ENCODE peak calls at places on chromosomes 4 and X, in four cellular contexts. One of them, this sample, is unnamed.

GRCh38 chrX:122868626-122869025 is 315.5 kb upstream of the GRIA3 start:
- DNase-seq in AG04449: no peak
- DNase-seq in left colon: no peak
- DNase-seq in stimulated activated CD8-positive, alpha-beta memory T cell treated with anti-CD3 and anti-CD28 coated beads, Interleukin-4, amount 100 ng/mL, for 48 hours: no peak
- DNase-seq in this sample: no peak

GRCh38 chrX:45009371-45010000 is 136.5 kb downstream of the KDM6A start:
- DNase-seq in AG04449: no peak
- DNase-seq in left colon: no peak
- DNase-seq in stimulated activated CD8-positive, alpha-beta memory T cell treated with anti-CD3 and anti-CD28 coated beads, Interleukin-4, amount 100 ng/mL, for 48 hours: no peak
- DNase-seq in this sample: no peak

GRCh38 chr4:139890810-139891209 is 225.2 kb downstream of the MGST2 start:
- DNase-seq in AG04449: peak
- DNase-seq in left colon: no peak
- DNase-seq in stimulated activated CD8-positive, alpha-beta memory T cell treated with anti-CD3 and anti-CD28 coated beads, Interleukin-4, amount 100 ng/mL, for 48 hours: no peak
- DNase-seq in this sample: no peak

GRCh38 chrX:30892591-30892990 is 3.5 kb upstream of the TAB3 start:
- DNase-seq in AG04449: no peak
- DNase-seq in left colon: no peak
- DNase-seq in stimulated activated CD8-positive, alpha-beta memory T cell treated with anti-CD3 and anti-CD28 coated beads, Interleukin-4, amount 100 ng/mL, for 48 hours: no peak
- DNase-seq in this sample: no peak

GRCh38 chr4:150007512-150007911 is 70.7 kb upstream of the DCLK2 start:
- DNase-seq in AG04449: peak
- DNase-seq in left colon: no peak
- DNase-seq in stimulated activated CD8-positive, alpha-beta memory T cell treated with anti-CD3 and anti-CD28 coated beads, Interleukin-4, amount 100 ng/mL, for 48 hours: no peak
- DNase-seq in this sample: no peak

GRCh38 chrX:134849390-134849789 is 141.4 kb upstream of the SMIM10 start:
- DNase-seq in AG04449: no peak
- DNase-seq in left colon: no peak
- DNase-seq in stimulated activated CD8-positive, alpha-beta memory T cell treated with anti-CD3 and anti-CD28 coated beads, Interleukin-4, amount 100 ng/mL, for 48 hours: no peak
- DNase-seq in this sample: no peak

GRCh38 chr4:170001688-170002267 is 24.4 kb downstream of the MFAP3L start:
- DNase-seq in AG04449: no peak
- DNase-seq in left colon: no peak
- DNase-seq in stimulated activated CD8-positive, alpha-beta memory T cell treated with anti-CD3 and anti-CD28 coated beads, Interleukin-4, amount 100 ng/mL, for 48 hours: no peak
- DNase-seq in this sample: no peak

GRCh38 chr4:6372649-6373525 is 99.5 kb downstream of the PPP2R2C start:
- DNase-seq in AG04449: no peak
- DNase-seq in left colon: no peak
- DNase-seq in stimulated activated CD8-positive, alpha-beta memory T cell treated with anti-CD3 and anti-CD28 coated beads, Interleukin-4, amount 100 ng/mL, for 48 hours: peak
- DNase-seq in this sample: no peak

GRCh38 chrX:43835557-43835956 is 46.7 kb downstream of the MAOB start:
- DNase-seq in AG04449: no peak
- DNase-seq in left colon: no peak
- DNase-seq in stimulated activated CD8-positive, alpha-beta memory T cell treated with anti-CD3 and anti-CD28 coated beads, Interleukin-4, amount 100 ng/mL, for 48 hours: no peak
- DNase-seq in this sample: no peak

GRCh38 chr4:91621446-91621845 is 682.3 kb upstream of the GRID2 start:
- DNase-seq in AG04449: no peak
- DNase-seq in left colon: no peak
- DNase-seq in stimulated activated CD8-positive, alpha-beta memory T cell treated with anti-CD3 and anti-CD28 coated beads, Interleukin-4, amount 100 ng/mL, for 48 hours: no peak
- DNase-seq in this sample: no peak

GRCh38 chrX:20514358-20514757 is 247.6 kb upstream of the RPS6KA3 start:
- DNase-seq in AG04449: no peak
- DNase-seq in left colon: no peak
- DNase-seq in stimulated activated CD8-positive, alpha-beta memory T cell treated with anti-CD3 and anti-CD28 coated beads, Interleukin-4, amount 100 ng/mL, for 48 hours: no peak
- DNase-seq in this sample: no peak

GRCh38 chr4:17595471-17596005 is 18.5 kb downstream of the LAP3 start:
- DNase-seq in AG04449: no peak
- DNase-seq in left colon: no peak
- DNase-seq in stimulated activated CD8-positive, alpha-beta memory T cell treated with anti-CD3 and anti-CD28 coated beads, Interleukin-4, amount 100 ng/mL, for 48 hours: no peak
- DNase-seq in this sample: no peak

GRCh38 chr4:186249785-186250739 is 15.9 kb upstream of the F11 start:
- DNase-seq in AG04449: peak
- DNase-seq in left colon: no peak
- DNase-seq in stimulated activated CD8-positive, alpha-beta memory T cell treated with anti-CD3 and anti-CD28 coated beads, Interleukin-4, amount 100 ng/mL, for 48 hours: no peak
- DNase-seq in this sample: no peak

GRCh38 chr4:184514121-184514988 is 40.0 kb upstream of the IRF2 start:
- DNase-seq in AG04449: peak
- DNase-seq in left colon: peak
- DNase-seq in stimulated activated CD8-positive, alpha-beta memory T cell treated with anti-CD3 and anti-CD28 coated beads, Interleukin-4, amount 100 ng/mL, for 48 hours: peak
- DNase-seq in this sample: peak